ENCODE peak calls at places on chromosomes 7 and 10, in seven cellular contexts. Q is mesendoderm, I is left ventricle myocardium inferior, P is bronchial epithelial cell, A is lung, O is right cardiac atrium, F is astrocyte. H is an unnamed sample.

GRCh38 chr10:79404231-79404609 is 41.2 kb downstream of the ZCCHC24 start:
- DNase-seq in F (peak), O (peak), P (no peak), I (peak), A (peak), Q (peak), H (peak)

GRCh38 chr10:42961776-42962119 is 115.1 kb upstream of the RET start:
- DNase-seq in A (no peak), Q (no peak), I (no peak), O (no peak), P (no peak), F (no peak), H (peak)

GRCh38 chr10:71766717-71767419 is 6.5 kb downstream of the VSIR start:
- DNase-seq in O (peak), A (peak), Q (peak), P (peak), I (peak), F (peak), H (peak)

GRCh38 chr7:112495820-112496462 is 15.2 kb downstream of the LSMEM1 start:
- DNase-seq in A (no peak), P (peak), I (peak), O (peak), F (peak), Q (peak), H (peak)

GRCh38 chr10:33117816-33118215 is 159.8 kb upstream of the ITGB1 start:
- DNase-seq in F (no peak), O (peak), Q (no peak), P (no peak), I (no peak), A (peak), H (no peak)

GRCh38 chr7:91812388-91812787 is 68.1 kb downstream of the MTERF1 start:
- DNase-seq in F (no peak), I (no peak), Q (no peak), O (no peak), A (no peak), P (no peak), H (no peak)

GRCh38 chr10:5666324-5667220 is at the start of gene ASB13:
- DNase-seq in O (peak), F (no peak), P (peak), Q (peak), A (peak), I (peak), H (peak)

GRCh38 chr7:29924006-29924405 is 65.6 kb downstream of the SCRN1 start:
- DNase-seq in F (no peak), I (no peak), P (no peak), O (no peak), A (no peak), Q (peak), H (no peak)

GRCh38 chr7:24834150-24834798 is 77.0 kb upstream of the GSDME start:
- DNase-seq in F (no peak), O (peak), A (no peak), Q (no peak), P (no peak), I (peak), H (no peak)

GRCh38 chr10:131248376-131249165 is 63.0 kb downstream of the TCERG1L start:
- DNase-seq in F (no peak), I (no peak), P (no peak), O (no peak), A (no peak), Q (no peak), H (peak)

GRCh38 chr10:118624747-118625146 is 29.3 kb upstream of the PRLHR start:
- DNase-seq in P (no peak), F (no peak), O (no peak), I (no peak), Q (no peak), A (no peak), H (no peak)

GRCh38 chr10:58385784-58386112 is 538 bp downstream of the TFAM start:
- DNase-seq in F (no peak), O (no peak), Q (peak), I (no peak), A (peak), P (peak), H (no peak)

GRCh38 chr10:59234814-59235429 is 58.5 kb downstream of the PHYHIPL start:
- DNase-seq in A (no peak), F (peak), Q (peak), O (no peak), P (peak), I (no peak), H (no peak)

GRCh38 chr7:87312215-87312865 is 33.1 kb upstream of the CROT start:
- DNase-seq in F (peak), I (no peak), P (peak), A (peak), O (peak), Q (peak), H (no peak)

GRCh38 chr7:157944734-157945291 is 608.0 kb downstream of the DNAJB6 start:
- DNase-seq in F (no peak), O (no peak), P (no peak), Q (no peak), A (no peak), I (no peak), H (no peak)

GRCh38 chr7:12768948-12769347 is 81.5 kb downstream of the ARL4A start:
- DNase-seq in A (no peak), F (no peak), P (no peak), I (no peak), Q (peak), O (no peak), H (no peak)

GRCh38 chr10:103896225-103896624 is 21.8 kb downstream of the STN1 start:
- DNase-seq in O (no peak), A (no peak), P (no peak), I (no peak), Q (no peak), F (no peak), H (no peak)

GRCh38 chr10:51063659-51064535 is 10.4 kb upstream of the PRKG1 start:
- DNase-seq in Q (peak), O (no peak), P (peak), A (no peak), F (peak), I (no peak), H (no peak)

GRCh38 chr10:7872041-7872442 is 53.7 kb downstream of the TAF3 start:
- DNase-seq in A (no peak), O (no peak), F (no peak), I (no peak), Q (peak), P (peak), H (no peak)

GRCh38 chr10:22986771-22987542 is 59.1 kb downstream of the ARMC3 start:
- DNase-seq in F (peak), I (no peak), O (no peak), Q (no peak), P (peak), A (no peak), H (no peak)

GRCh38 chr10:73406863-73407262 is 7.0 kb downstream of the ANXA7 start:
- DNase-seq in O (no peak), Q (peak), I (no peak), A (no peak), F (peak), P (no peak), H (no peak)

GRCh38 chr10:49610735-49611165 is 640 bp downstream of the SLC18A3 start:
- DNase-seq in O (no peak), P (no peak), I (no peak), F (no peak), A (no peak), Q (no peak), H (peak)
- H3K4me3 ChIP-seq in O (no peak), P (no peak), I (peak), F (no peak), A (no peak), Q (no peak), H (no peak)

DNA sequence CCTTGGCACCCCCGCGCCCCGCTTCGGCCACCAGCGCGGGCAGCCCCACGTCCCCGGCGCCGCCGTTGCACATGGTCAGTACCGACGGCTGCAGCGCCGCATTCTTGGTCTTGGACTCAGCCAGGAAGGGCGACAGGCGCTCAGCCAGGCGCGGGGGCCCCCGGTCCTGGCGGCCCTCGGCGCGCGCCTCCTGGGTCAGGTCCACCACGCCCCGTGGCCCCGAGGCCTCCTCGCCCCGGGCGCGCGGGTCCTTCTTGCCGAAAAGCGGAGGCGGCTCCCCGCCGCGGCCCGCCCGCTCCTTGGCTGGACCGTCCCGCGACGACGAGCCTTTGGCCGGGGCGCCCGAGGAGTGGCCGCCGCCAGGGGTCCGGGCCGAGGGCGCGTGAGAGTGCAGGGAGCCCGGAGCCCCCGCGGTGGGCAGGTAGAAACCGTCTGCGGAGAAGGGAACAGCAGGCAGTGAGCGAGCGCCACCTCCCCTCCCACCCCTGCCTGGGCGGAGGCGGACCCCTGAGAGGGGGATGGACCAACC is 34.7 kb downstream of the TNRC18 start:
- DNase-seq in A (no peak), I (no peak), F (no peak), O (peak), P (no peak), Q (peak), H (no peak)
- H3K4me3 ChIP-seq in A (no peak), I (no peak), F (no peak), O (no peak), P (no peak), Q (no peak), H (no peak)

DNA sequence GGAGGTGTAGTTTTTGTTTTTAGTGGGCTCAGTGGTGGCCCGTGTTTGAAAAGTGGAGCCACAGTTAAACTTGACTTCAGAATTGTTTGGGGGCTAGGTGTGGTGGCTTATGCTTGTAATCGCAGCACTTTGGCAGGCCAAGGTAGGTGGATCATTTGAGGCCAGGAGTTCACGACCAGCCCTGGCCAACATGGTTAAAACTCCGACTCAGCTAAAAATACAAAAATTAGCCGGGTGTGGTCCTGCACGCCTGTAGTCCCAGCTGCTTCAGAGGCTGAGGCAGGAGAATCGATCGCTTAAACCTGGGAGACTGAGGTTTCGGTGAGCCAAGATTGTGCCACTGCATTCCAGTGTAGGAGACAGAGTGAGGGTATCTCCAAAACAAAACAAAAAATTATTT is 1.8 kb downstream of the CCT6A start:
- DNase-seq in Q (no peak), I (no peak), O (no peak), F (no peak), P (no peak), A (no peak), H (no peak)
- H3K4me3 ChIP-seq in Q (no peak), I (no peak), O (no peak), F (no peak), P (no peak), A (no peak), H (no peak)

GRCh38 chr7:155506854-155507337 is 39.5 kb downstream of the CNPY1 start:
- DNase-seq in I (no peak), P (peak), F (no peak), O (no peak), A (no peak), Q (peak), H (no peak)

GRCh38 chr7:155509725-155510551 is 36.4 kb downstream of the CNPY1 start:
- DNase-seq in O (no peak), A (no peak), Q (peak), F (no peak), P (no peak), I (no peak), H (no peak)

GRCh38 chr7:155510975-155511595 is 35.3 kb downstream of the CNPY1 start:
- DNase-seq in Q (no peak), I (no peak), A (no peak), P (no peak), O (no peak), F (no peak), H (no peak)

GRCh38 chr7:155508372-155509024 is 37.9 kb downstream of the CNPY1 start:
- DNase-seq in P (no peak), I (no peak), F (no peak), Q (no peak), O (no peak), A (no peak), H (no peak)

DNA sequence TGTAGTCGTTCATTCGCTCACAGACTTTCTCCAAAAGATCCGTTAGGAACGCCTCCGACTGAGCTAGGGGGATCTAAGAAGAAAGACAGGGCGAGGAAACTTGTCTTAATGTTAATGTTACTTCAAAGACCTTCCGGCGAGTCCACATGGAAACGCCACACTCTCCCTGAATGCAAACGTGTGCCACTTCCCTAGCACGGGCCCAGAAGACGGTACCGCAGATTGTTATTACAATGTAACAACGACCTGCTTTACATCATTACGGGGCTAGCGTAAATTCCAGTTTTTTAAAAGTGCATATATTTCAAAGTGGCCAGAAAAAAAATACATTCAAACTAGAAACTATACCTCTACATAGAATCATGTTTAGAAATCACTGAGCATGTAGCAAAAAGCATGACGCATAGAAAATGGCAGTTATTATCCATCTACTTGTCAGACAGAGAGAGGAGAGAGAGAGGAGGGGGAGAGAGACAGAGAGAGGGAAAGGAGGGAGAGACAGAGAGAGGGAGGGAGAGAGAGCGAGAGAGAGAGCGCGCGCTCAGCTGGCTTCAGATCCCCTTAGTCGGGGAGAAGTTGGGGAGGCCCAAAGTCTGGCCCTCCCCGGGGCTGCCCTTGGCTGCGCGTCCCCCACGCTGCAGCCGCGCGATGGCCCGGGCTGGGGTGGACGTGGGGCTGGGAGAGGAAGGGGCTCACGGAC is 37.2 kb downstream of the CNPY1 start:
- DNase-seq in A (no peak), O (no peak), F (no peak), Q (peak), P (no peak), I (no peak), H (no peak)
- H3K4me3 ChIP-seq in A (no peak), O (no peak), F (no peak), Q (peak), P (no peak), I (peak), H (no peak)

DNA sequence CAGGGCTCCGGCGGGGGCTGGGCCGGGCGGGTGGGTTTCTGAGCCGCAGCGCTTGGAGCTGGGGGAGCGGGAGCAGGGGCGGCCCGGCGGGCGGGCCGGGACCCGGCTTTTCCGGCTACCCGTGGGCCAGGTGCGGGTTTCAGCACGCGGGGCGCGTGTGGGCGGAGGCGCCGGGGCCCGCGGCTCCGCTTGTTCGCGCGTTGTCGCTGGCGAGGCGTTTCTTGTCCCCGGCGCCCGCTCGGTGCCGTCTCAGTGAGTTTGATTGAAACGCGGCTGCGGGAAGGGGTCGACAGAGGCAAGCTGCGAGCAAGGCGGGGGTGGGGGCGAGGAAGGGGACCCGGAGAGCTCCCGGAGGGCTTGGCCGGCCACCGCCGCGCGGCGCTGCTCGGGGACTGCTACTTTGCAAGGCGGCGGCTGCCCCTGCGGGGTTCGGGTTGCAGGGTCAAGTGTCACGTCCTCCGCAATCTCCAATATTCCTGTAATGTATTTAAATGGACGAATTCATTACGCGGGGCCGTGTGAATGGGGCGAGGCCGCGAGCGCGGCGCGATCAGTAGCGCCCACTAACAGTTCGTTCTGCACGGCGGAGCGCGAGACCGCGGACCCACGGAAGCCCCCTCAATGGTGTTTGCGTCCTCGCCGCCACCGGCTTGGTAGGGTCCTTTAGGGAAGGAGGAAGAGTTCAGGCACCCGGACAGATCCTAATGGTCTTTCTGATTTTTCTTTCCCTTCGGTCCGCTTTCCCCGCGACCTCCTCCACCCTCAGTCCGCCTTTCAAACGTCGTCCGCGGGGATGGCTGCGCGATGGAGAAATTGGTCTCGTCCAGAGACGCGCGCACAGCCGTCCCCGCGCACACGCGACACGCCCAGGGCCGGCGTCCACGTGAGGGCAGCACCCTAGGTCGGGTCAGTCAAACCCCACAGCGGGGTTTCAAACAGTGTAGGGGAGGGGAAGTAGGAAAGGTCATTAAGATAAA is 76.9 kb downstream of the INSIG1 start:
- DNase-seq in F (no peak), A (no peak), P (no peak), O (no peak), I (no peak), Q (no peak), H (no peak)
- H3K4me3 ChIP-seq in F (no peak), A (no peak), P (no peak), O (peak), I (peak), Q (no peak), H (peak)

DNA sequence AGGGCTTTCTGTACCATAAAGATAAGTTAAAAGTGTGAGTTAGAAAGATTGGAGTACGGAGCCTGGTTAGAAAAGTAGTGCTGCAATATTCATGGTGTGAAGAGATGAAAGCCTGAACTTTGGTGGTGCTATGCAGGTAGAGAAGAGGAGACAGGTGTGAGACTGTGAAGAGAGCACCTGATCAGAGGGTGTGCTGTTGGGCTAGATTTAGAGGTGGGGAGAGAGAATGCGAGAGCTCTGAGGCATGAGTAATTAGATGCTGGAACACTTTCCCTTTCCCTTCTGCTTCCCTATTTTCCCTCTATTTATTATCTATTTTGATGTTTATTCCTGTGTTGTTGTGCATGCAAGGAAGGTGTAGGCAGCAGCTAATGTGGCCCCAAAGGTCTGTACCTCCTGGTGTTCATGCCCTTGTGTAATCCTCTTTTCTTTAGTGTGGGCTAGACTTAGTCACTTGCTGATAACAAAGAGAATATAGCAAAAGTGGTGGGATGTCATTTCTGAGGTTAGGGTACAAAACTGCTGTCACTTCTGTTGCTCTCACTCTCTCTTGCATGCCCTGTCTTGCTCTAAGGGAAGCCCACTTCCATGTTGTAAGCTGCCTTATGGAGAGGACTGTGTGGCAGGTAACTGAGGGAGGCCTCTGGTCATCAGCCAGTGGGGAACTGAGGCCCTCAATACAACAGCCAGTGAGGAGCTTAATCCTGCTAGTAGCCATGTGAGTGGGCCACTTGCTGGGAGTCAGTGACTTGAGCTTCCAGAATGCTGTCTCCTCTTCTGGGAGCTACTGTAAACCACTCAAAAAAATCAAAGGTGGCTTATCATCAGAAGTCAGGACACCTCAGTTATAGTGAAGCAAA is 2.6 kb upstream of the ATXN7L1 start:
- DNase-seq in I (no peak), P (no peak), Q (no peak), F (no peak), O (no peak), A (no peak), H (no peak)
- H3K4me3 ChIP-seq in I (no peak), P (no peak), Q (no peak), F (no peak), O (no peak), A (no peak), H (no peak)

DNA sequence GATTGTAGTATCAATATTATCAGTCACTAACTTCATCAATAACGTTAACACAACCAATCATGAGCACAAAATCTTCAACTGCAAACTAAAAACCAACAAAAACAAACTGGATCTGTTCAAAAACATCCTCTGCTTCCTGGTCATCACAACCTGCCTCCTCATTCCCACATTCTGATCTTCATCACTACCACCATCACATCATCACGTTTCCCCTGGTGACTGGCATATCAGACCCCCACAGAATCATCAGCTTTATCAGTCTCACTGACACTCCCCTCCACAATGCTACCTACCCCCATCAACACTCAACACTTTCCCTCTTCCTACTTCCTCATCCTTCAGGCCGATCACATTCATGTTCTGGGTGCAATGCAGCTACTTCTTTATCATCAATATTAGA is 11.4 kb downstream of the XPNPEP1 start:
- DNase-seq in F (no peak), A (no peak), Q (no peak), I (no peak), O (no peak), P (no peak), H (no peak)
- H3K4me3 ChIP-seq in F (no peak), A (no peak), Q (no peak), I (no peak), O (no peak), P (no peak), H (no peak)

DNA sequence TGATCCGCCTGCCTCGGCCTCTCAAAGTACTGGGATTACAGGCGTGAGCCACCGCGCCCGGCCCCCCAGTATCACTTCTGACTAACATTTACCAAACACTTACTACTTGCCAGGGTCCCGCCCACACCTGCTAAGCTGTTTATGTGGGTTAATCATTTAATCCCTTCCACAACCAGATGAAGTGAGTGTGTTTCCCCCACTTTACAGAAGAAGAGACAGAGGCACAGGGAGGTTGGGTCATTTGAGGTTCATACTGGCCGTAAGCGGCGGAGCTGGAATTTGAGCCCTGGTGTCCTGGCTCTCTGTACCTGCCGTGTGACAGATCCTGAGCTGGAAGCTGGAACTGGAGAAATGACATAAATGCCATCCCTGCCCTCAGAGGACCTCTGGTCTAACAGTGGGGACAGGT is 15.1 kb upstream of the VPS37D start:
- DNase-seq in A (no peak), P (peak), Q (no peak), F (no peak), O (no peak), I (no peak), H (no peak)
- H3K4me3 ChIP-seq in A (no peak), P (no peak), Q (no peak), F (no peak), O (no peak), I (no peak), H (no peak)